ENCODE peak calls at places on chromosomes 7 and 10, in nine cellular contexts. L is upper lobe of left lung; A is keratinocyte; Q is CD8-positive, alpha-beta memory T cell; B is effector memory CD4-positive, alpha-beta T cell; Y is A549; E is upper lobe of right lung; K is HAP-1; O is pancreas. G is an unnamed sample. For H3K4me1, the result is how much of the 10 kb centered on the place peaks cover.

GRCh38 chr10:97542169-97543024 is 30.2 kb upstream of the ANKRD2 start:
- DNase-seq in L (no peak), A (peak), Q (no peak), B (no peak), Y (peak), E (no peak), K (no peak), O (no peak), G (peak)

GRCh38 chr10:48634198-48634983 is 29.5 kb upstream of the ARHGAP22 start:
- DNase-seq in L (no peak), A (no peak), Q (no peak), B (no peak), Y (no peak), E (no peak), K (no peak), O (no peak), G (peak)

GRCh38 chr10:13891542-13892431 is 305.0 kb downstream of the PRPF18 start:
- DNase-seq in L (peak), A (no peak), Q (no peak), B (no peak), Y (no peak), E (peak), K (peak), O (no peak), G (no peak)

GRCh38 chr10:34816067-34817002 is 1.2 kb upstream of the PARD3 start:
- DNase-seq in L (no peak), A (no peak), Q (no peak), B (no peak), Y (peak), E (no peak), K (no peak), O (no peak), G (peak)

GRCh38 chr7:131931368-131931767 is 374.9 kb upstream of the PODXL start:
- DNase-seq in L (no peak), A (no peak), Q (no peak), B (no peak), Y (no peak), E (no peak), K (no peak), O (no peak), G (no peak)

GRCh38 chr7:139119486-139119849 is 9.9 kb upstream of the ZC3HAV1 start:
- DNase-seq in L (no peak), A (no peak), Q (no peak), B (no peak), Y (no peak), E (no peak), K (no peak), O (no peak), G (no peak)

GRCh38 chr10:69213601-69214311 is 6.4 kb upstream of the HKDC1 start:
- DNase-seq in L (no peak), A (no peak), Q (no peak), B (no peak), Y (no peak), E (no peak), K (no peak), O (no peak), G (no peak)

GRCh38 chr7:139918488-139918887 is 89.4 kb downstream of the TBXAS1 start:
- DNase-seq in L (no peak), A (no peak), Q (no peak), B (no peak), Y (no peak), E (no peak), K (no peak), O (no peak), G (no peak)

GRCh38 chr7:148058753-148059152 is 531.8 kb upstream of the C7orf33 start:
- DNase-seq in L (no peak), A (no peak), Q (no peak), B (no peak), Y (no peak), E (no peak), K (no peak), O (no peak), G (no peak)

GRCh38 chr10:14010083-14010551 is 320.6 kb downstream of the FRMD4A start:
- DNase-seq in L (no peak), A (no peak), Q (no peak), B (no peak), Y (no peak), E (no peak), K (no peak), O (no peak), G (no peak)

GRCh38 chr10:91061187-91061586 is 140.3 kb upstream of the ANKRD1 start:
- DNase-seq in L (no peak), A (no peak), Q (no peak), B (no peak), Y (no peak), E (no peak), K (no peak), O (no peak), G (no peak)

GRCh38 chr10:78540355-78541076 is 506.9 kb downstream of the RPS24 start:
- DNase-seq in L (no peak), A (no peak), Q (no peak), B (no peak), Y (no peak), E (no peak), K (no peak), O (no peak), G (peak)

GRCh38 chr7:82926477-82926876 is 236.2 kb downstream of the PCLO start:
- DNase-seq in L (no peak), A (no peak), Q (no peak), B (no peak), Y (no peak), E (no peak), K (no peak), O (no peak), G (no peak)

GRCh38 chr10:48798486-48799254 is 114.0 kb downstream of the WDFY4 start:
- DNase-seq in L (no peak), A (no peak), Q (no peak), B (no peak), Y (no peak), E (no peak), K (no peak), O (no peak), G (no peak)

GRCh38 chr7:19690736-19691135 is 18.1 kb downstream of the POLR1F start:
- DNase-seq in L (no peak), A (no peak), Q (no peak), B (no peak), Y (no peak), E (no peak), K (no peak), O (no peak), G (no peak)

GRCh38 chr7:51629206-51629605 is 312.6 kb upstream of the COBL start:
- DNase-seq in L (no peak), A (no peak), Q (no peak), B (no peak), Y (no peak), E (no peak), K (no peak), O (no peak), G (no peak)

GRCh38 chr7:151087247-151088018 is 1.2 kb downstream of the AGAP3 start:
- DNase-seq in L (peak), A (no peak), Q (peak), B (no peak), Y (no peak), E (peak), K (peak), O (peak), G (peak)

GRCh38 chr7:16961650-16962049 is 79.9 kb upstream of the AGR3 start:
- DNase-seq in L (no peak), A (no peak), Q (no peak), B (no peak), Y (no peak), E (no peak), K (no peak), O (no peak), G (no peak)

GRCh38 chr10:50388181-50388580 is 136.9 kb upstream of the ASAH2 start:
- DNase-seq in L (no peak), A (no peak), Q (no peak), B (no peak), Y (no peak), E (no peak), K (no peak), O (no peak), G (no peak)

GRCh38 chr10:72204724-72205123 is 11.1 kb upstream of the ANAPC16 start:
- DNase-seq in L (no peak), A (no peak), Q (no peak), B (no peak), Y (no peak), E (no peak), K (no peak), O (no peak), G (no peak)

DNA sequence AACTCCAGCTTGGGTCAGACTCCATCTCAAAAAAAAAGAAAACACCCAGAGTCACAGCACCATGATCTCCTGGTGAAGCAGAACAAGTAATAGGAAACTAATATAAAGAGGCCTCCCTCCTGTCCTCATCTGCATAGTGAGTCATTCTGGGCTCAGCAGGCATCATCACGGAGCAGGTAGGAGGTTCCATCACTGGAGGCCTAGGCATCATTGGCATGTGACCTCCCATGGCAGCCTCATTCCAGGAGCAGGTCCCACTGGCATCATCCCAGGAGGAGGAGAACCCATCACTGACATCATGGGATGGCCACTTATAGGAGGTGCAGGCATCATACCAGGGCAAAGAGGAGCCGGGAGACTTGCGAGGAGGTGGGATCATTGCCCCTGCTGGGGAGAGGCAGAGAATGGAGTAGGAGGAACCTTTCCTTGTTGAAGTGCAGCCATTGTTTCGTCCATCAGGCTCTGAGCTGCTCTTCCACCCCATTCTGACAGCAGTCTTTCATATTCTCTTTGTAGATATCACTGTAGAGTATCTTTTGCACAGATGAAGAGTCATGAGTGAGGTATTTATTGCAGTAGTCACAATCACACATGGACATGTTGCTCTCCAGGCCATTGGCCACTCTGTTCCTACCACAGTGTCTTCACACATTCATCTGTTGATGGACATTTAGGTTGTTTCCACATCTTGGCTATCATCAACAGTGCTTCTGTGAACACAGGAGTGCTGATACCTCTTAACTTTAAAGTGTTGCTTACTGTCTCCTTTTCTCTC is 73.8 kb downstream of the OSBPL3 start:
- DNase-seq in L (no peak), A (no peak), Q (no peak), B (no peak), Y (no peak), E (no peak), K (no peak), O (no peak), G (no peak)
- H3K4me1 ChIP-seq in L (under half), A (half or more), Q (half or more), B (under half), Y (under half), E (under half), K (under half), O (under half), G (under half)

GRCh38 chr7:27314111-27314510 is 71.5 kb downstream of the EVX1 start:
- DNase-seq in L (no peak), A (no peak), Q (no peak), B (no peak), Y (no peak), E (no peak), K (no peak), O (no peak), G (no peak)
- H3K4me3 ChIP-seq in L (no peak), A (no peak), Q (no peak), B (no peak), Y (no peak), E (no peak), K (no peak), O (no peak), G (no peak)

DNA sequence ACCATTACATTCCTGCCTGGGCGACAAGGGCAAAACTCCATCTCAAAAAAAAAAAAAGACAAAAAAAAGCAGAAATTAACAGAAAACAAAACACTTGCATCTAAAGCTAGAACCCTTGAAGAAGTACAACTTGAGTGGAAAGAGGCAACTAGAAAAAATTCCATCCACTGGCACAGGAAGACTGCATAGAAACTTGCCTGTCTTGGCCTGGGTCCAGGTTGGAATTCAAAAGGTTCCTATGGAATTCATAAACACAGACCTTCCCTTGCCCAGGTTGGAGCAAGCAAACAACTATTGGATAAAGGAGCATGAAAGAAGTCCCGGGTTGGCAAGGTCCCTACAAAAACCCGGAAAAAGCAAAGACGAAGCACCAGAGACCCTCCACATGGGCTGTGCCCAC is 69.8 kb downstream of the CCDC71L start:
- DNase-seq in L (no peak), A (no peak), Q (no peak), B (no peak), Y (no peak), E (no peak), K (no peak), O (no peak), G (no peak)
- H3K4me1 ChIP-seq in L (under half), A (under half), Q (under half), B (under half), Y (under half), E (under half), K (under half), O (under half), G (under half)

GRCh38 chr7:988426-988911 is 5.5 kb downstream of the CYP2W1 start:
- DNase-seq in L (peak), A (no peak), Q (no peak), B (no peak), Y (no peak), E (no peak), K (no peak), O (peak), G (no peak)
- H3K4me3 ChIP-seq in L (no peak), A (no peak), Q (no peak), B (no peak), Y (no peak), E (no peak), K (no peak), O (no peak), G (no peak)

GRCh38 chr7:25386311-25386744 is 158.0 kb upstream of the NPVF start:
- DNase-seq in L (no peak), A (no peak), Q (no peak), B (no peak), Y (no peak), E (no peak), K (no peak), O (no peak), G (no peak)

GRCh38 chr7:25391295-25391861 is 163.1 kb upstream of the NPVF start:
- DNase-seq in L (no peak), A (no peak), Q (peak), B (no peak), Y (peak), E (no peak), K (no peak), O (no peak), G (no peak)

GRCh38 chr7:25392571-25393338 is 164.5 kb upstream of the NPVF start:
- DNase-seq in L (no peak), A (no peak), Q (no peak), B (no peak), Y (no peak), E (no peak), K (no peak), O (no peak), G (no peak)

GRCh38 chr7:25388681-25389080 is 160.4 kb upstream of the NPVF start:
- DNase-seq in L (no peak), A (no peak), Q (no peak), B (no peak), Y (no peak), E (no peak), K (no peak), O (no peak), G (no peak)

DNA sequence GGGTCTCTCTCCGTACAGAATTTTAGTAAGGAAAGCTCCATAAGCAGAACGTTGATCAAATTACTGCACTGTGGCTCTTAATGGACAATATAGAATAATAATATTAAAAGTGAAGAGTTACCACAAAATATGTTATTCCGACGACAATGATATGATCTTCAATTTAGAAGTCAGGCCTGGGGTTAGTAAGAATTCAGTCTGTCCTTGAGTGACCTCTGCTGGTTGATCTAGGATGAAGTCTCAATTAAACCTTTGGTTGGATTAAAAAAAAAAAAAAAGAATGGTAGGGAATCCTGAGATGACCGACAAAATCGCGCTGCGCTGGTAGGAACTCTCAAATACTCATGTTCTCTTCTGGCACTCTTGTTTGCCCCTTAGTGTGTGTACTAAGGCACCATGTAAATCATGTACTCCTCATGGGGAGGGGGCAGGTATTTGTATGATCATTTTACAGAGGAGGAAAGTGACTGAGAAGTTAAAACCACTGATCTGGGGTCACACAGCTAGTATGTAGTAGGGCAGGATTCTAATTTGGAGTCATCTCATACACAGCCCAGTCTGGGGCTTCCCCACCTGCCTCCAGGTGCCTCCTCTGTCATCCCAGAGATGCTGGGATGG is 161.3 kb upstream of the NPVF start:
- DNase-seq in L (no peak), A (no peak), Q (peak), B (no peak), Y (peak), E (no peak), K (peak), O (no peak), G (no peak)
- H3K4me1 ChIP-seq in L (under half), A (under half), Q (under half), B (under half), Y (under half), E (under half), K (under half), O (under half), G (half or more)

DNA sequence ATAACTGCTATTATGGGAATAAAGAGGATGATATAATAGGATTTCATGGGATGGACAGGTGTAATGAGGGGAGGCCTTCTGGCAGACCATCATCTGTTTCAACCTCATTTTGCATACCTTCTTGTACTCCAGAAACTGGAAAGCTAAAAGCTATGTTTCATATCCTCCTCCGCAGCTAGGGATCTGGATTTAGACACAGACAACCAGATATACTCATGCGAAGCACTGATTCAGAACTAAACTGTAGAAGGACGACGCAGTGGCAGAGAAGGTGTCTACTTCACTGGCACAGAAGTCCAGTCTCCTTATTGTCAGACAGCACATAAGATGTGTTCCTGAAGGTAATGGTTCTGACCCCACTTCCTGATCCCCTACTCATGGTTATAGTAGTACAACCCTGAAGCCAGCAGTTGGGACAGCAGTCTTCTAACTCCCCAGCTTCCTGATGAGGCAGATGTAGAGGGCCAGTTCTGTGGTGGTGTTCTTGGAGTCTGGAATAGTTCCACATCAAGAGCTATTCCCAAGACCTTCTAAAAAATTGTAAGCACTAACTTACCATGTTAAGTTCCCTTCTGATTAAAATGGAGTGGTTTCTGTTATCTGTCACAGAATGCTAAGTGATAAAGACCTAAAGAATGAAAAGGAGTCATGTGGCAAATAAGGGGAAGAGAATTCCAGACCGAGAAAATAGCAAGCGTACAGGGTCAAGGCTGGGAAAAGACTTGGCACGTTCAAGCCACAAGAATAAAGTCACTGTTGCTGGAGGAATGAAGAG is 550.3 kb downstream of the GRM8 start:
- DNase-seq in L (no peak), A (no peak), Q (no peak), B (no peak), Y (no peak), E (no peak), K (no peak), O (no peak), G (no peak)
- H3K4me3 ChIP-seq in L (no peak), A (no peak), Q (no peak), B (no peak), Y (no peak), E (no peak), K (no peak), O (no peak), G (no peak)

DNA sequence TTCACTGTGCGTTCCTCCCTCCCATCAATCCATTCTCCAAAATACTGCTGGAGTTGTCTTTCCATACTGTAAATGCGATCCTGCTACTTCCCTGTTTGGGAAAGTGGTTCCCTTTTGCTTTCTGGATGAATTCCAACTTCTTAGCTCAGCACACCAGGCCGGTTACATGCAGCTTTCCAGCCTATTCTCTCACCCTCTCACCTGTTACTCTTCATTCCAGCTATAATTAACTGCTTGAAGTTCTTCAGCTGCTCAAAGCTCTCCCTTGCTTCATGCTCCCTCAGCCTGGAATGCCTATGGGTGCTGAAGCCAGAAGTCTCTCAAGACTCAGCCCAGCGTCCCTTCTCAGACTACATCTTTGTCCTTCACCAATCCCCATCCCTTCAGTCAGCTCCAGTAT is 6.0 kb upstream of the ZNRF2 start:
- DNase-seq in L (no peak), A (no peak), Q (no peak), B (no peak), Y (no peak), E (no peak), K (no peak), O (no peak), G (no peak)
- H3K4me1 ChIP-seq in L (under half), A (under half), Q (under half), B (under half), Y (under half), E (under half), K (under half), O (under half), G (under half)

DNA sequence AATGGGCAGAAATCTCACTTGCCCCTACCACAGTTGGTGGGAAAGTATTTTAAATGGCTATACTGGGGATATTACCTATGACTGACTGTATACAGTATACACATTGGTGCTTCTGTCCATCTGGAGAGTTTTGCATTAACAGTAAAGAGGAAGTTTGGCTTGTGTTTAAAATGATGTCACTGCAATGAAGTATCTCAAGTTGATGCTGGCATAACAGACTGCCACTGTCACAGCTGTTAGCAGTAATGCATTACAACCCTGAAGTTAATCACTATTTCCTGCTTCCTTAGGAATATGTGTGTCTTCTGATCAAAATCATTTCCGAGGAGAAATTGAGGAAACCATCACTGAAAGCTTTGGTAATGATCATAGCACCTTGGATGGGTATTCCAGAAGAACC is 1.9 kb downstream of the DKK1 start:
- DNase-seq in L (no peak), A (no peak), Q (no peak), B (no peak), Y (no peak), E (no peak), K (no peak), O (no peak), G (no peak)
- H3K4me3 ChIP-seq in L (no peak), A (peak), Q (no peak), B (no peak), Y (peak), E (no peak), K (no peak), O (no peak), G (no peak)

G was measured in sigmoid colon.